ENCODE peak calls at places on chromosomes 11 and 22, in five cellular contexts. L is GM03348; J is natural killer cell treated with Interleukin-12 subunit alpha and Interleukin-12 subunit beta and Interleukin-15 and Interleukin-18, amount 100 ng/mL, for 72 hours; P is left lobe of liver; M is stimulated activated effector memory CD8-positive, alpha-beta T cell treated with anti-CD3 and anti-CD28 coated beads, Interleukin-12 subunit alpha, Interleukin-12 subunit beta, amount 100 ng/mL, for 72 hours. F is an unnamed sample.

GRCh38 chr11:30585892-30586250 is 282 bp downstream of the MPPED2 start:
- DNase-seq in P (no peak), J (no peak), L (peak), M (no peak), F (no peak)

GRCh38 chr11:23211221-23211620 is 350.9 kb upstream of the CCDC179 start:
- DNase-seq in M (no peak), L (no peak), P (no peak), J (no peak), F (no peak)

GRCh38 chr11:58028687-58029411 is 1.9 kb upstream of the OR6Q1 start:
- DNase-seq in L (peak), J (no peak), P (no peak), M (no peak), F (no peak)

GRCh38 chr11:93729129-93729616 is 12.1 kb downstream of the TAF1D start:
- DNase-seq in J (no peak), P (no peak), L (no peak), M (no peak), F (no peak)

GRCh38 chr11:72735495-72736027 is 16.6 kb downstream of the ARAP1 start:
- DNase-seq in M (no peak), J (no peak), P (no peak), L (peak), F (no peak)

GRCh38 chr22:43277091-43277490 is 66.1 kb downstream of the SCUBE1 start:
- DNase-seq in P (no peak), M (no peak), L (no peak), J (no peak), F (no peak)

GRCh38 chr11:106956887-106957505 is 61.3 kb downstream of the GUCY1A2 start:
- DNase-seq in J (peak), P (no peak), L (no peak), M (no peak), F (no peak)

GRCh38 chr22:22061085-22062077 is 78.8 kb upstream of the TOP3B start:
- DNase-seq in L (peak), M (no peak), P (no peak), J (no peak), F (no peak)

GRCh38 chr11:94020777-94021615 is at the start of gene HEPHL1:
- DNase-seq in M (no peak), P (no peak), L (no peak), J (no peak), F (no peak)

GRCh38 chr11:71418643-71419042 is 29.6 kb downstream of the DHCR7 start:
- DNase-seq in L (no peak), P (no peak), J (no peak), M (no peak), F (no peak)

GRCh38 chr11:36149538-36150242 is 139.5 kb downstream of the COMMD9 start:
- DNase-seq in M (peak), J (no peak), P (no peak), L (peak), F (no peak)

GRCh38 chr11:9123595-9124304 is 32.4 kb upstream of the SCUBE2 start:
- DNase-seq in L (no peak), P (no peak), M (no peak), J (no peak), F (no peak)

GRCh38 chr11:19691815-19692214 is 20.8 kb upstream of the NAV2 start:
- DNase-seq in J (peak), P (no peak), L (no peak), M (no peak), F (no peak)

GRCh38 chr11:117879516-117880480 is 3.3 kb upstream of the FXYD6 start:
- DNase-seq in M (no peak), P (peak), L (no peak), J (peak), F (no peak)

GRCh38 chr22:17100621-17101020 is 15.8 kb downstream of the IL17RA start:
- DNase-seq in J (peak), L (no peak), M (no peak), P (no peak), F (no peak)

F was measured in effector CD8-positive, alpha-beta T cell.